ENCODE peak calls at places on chromosomes 6 and 20, in eight cellular contexts. V is nephron progenitor cell, B is astrocyte, M is fibroblast of the aortic adventitia, I is HL-60, Q is endothelial cell of umbilical vein, O is HFFc6, H is cardiac fibroblast. K is an unnamed sample.

GRCh38 chr20:45230631-45231030 is 9.5 kb downstream of the SEMG2 start:
- DNase-seq in V (no peak), B (no peak), M (no peak), I (no peak), Q (no peak), O (no peak), H (no peak), K (no peak)

GRCh38 chr20:22800161-22800560 is 215.8 kb upstream of the FOXA2 start:
- DNase-seq in V (no peak), B (no peak), M (no peak), I (no peak), Q (no peak), O (no peak), H (no peak), K (no peak)

GRCh38 chr6:33757113-33757512 is 10.4 kb upstream of the IP6K3 start:
- DNase-seq in V (no peak), B (no peak), M (no peak), I (no peak), Q (no peak), O (no peak), H (no peak), K (no peak)

GRCh38 chr6:2432258-2432657 is 186.9 kb upstream of the GMDS start:
- DNase-seq in V (no peak), B (peak; percentile 97), M (peak; percentile 87), I (no peak), Q (no peak), O (peak; percentile 92), H (peak; percentile 89), K (no peak)

GRCh38 chr6:24252215-24252614 is 105.6 kb downstream of the DCDC2 start:
- DNase-seq in V (no peak), B (no peak), M (no peak), I (no peak), Q (no peak), O (no peak), H (no peak), K (no peak)

GRCh38 chr6:73774311-73774766 is 78.3 kb downstream of the CD109 start:
- DNase-seq in V (no peak), B (peak; percentile 88), M (peak; percentile 87), I (no peak), Q (peak; percentile 89), O (peak; percentile 93), H (peak; percentile 99), K (no peak)

GRCh38 chr6:25266425-25267135 is 12.6 kb upstream of the CARMIL1 start:
- DNase-seq in V (no peak), B (no peak), M (peak; percentile 68), I (no peak), Q (no peak), O (no peak), H (no peak), K (no peak)

GRCh38 chr20:44754554-44754953 is 8.9 kb downstream of the KCNK15 start:
- DNase-seq in V (peak; percentile 20), B (no peak), M (no peak), I (no peak), Q (no peak), O (no peak), H (no peak), K (no peak)

GRCh38 chr6:90088009-90088408 is 193.7 kb downstream of the GJA10 start:
- DNase-seq in V (no peak), B (peak; percentile 84), M (peak; percentile 53), I (no peak), Q (peak; percentile 62), O (no peak), H (peak; percentile 74), K (no peak)

GRCh38 chr20:63699466-63700198 is 3.2 kb downstream of the TNFRSF6B start:
- DNase-seq in V (peak; percentile 65), B (no peak), M (no peak), I (no peak), Q (no peak), O (no peak), H (no peak), K (no peak)

GRCh38 chr20:53608071-53608455 is 14.4 kb upstream of the ZNF217 start:
- DNase-seq in V (no peak), B (no peak), M (no peak), I (no peak), Q (no peak), O (no peak), H (no peak), K (no peak)

GRCh38 chr6:72580281-72580940 is 41.5 kb upstream of the KCNQ5 start:
- DNase-seq in V (no peak), B (peak; percentile 78), M (peak; percentile 89), I (peak; percentile 80), Q (no peak), O (peak; percentile 87), H (peak; percentile 93), K (no peak)

GRCh38 chr6:85675030-85675819 is 32.5 kb upstream of the SYNCRIP start:
- DNase-seq in V (no peak), B (peak; percentile 73), M (peak; percentile 51), I (peak; percentile 67), Q (peak; percentile 46), O (peak; percentile 48), H (peak; percentile 82), K (no peak)

GRCh38 chr6:9623985-9624384 is 790.9 kb downstream of the TFAP2A start:
- DNase-seq in V (no peak), B (peak; percentile 81), M (peak; percentile 37), I (no peak), Q (peak; percentile 4), O (peak; percentile 28), H (peak; percentile 9), K (no peak)

GRCh38 chr6:69290116-69290515 is 506.7 kb downstream of the LMBRD1 start:
- DNase-seq in V (no peak), B (no peak), M (no peak), I (no peak), Q (no peak), O (no peak), H (no peak), K (no peak)

GRCh38 chr20:13017235-13017634 is 8.5 kb downstream of the SPTLC3 start:
- DNase-seq in V (no peak), B (peak; percentile 47), M (peak; percentile 93), I (no peak), Q (no peak), O (no peak), H (peak; percentile 46), K (no peak)

GRCh38 chr6:1535295-1535694 is 74.4 kb upstream of the FOXC1 start:
- DNase-seq in V (no peak), B (peak; percentile 27), M (peak; percentile 43), I (no peak), Q (no peak), O (no peak), H (peak; percentile 34), K (no peak)

GRCh38 chr20:51451484-51451883 is 91.0 kb downstream of the NFATC2 start:
- DNase-seq in V (no peak), B (no peak), M (no peak), I (no peak), Q (no peak), O (no peak), H (no peak), K (no peak)
- TF ChIP-seq CTCF in V (no peak), B (no peak), M (no peak), I (no peak), Q (no peak), O (peak; percentile 17), H (no peak), K (no peak)

DNA sequence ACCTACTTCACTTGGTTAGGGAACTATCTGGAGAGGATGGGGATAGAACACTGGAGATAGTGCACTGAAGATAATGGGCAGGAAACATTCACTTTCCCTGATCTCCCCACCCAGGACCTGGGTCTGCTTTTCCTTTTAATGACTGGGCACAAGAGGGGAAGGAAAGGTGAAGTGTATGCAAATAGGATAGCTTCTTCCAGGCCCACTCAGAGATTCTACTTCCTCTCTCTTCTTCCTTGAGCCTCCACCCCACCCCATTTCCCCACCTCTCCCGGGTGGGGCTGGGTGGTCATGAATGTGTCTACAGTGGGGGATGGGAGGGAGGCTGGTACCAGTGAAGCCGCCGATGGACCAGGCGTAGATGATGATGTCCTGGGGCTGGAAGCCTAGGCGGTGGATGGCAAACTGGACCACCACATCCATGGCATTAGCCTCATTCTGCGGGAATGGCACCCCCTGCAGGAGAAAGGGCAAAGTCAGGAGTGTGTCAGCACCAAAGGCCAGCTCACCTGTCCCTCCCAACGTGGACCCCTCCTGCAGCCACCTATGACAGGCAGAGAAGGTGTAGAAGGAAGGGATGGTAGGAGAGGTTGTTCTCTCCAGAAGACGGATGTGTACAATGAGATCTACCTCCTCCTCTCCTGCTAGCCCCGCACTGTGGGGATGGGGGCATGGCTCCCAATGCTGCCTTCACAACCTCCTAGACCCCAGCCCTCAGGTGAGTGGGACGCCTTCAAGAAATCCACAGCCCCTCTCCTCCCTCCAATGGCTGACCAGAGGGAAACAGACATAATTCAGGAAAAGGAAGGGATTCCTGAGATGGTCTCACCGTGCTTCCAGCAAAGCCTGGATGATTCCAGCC is 8.6 kb upstream of the LY6G5C start:
- DNase-seq in V (no peak), B (no peak), M (no peak), I (no peak), Q (no peak), O (no peak), H (no peak), K (no peak)
- TF ChIP-seq CTCF in V (peak; percentile 24), B (peak; percentile 27), M (peak; percentile 57), I (peak; percentile 35), Q (peak; percentile 59), O (peak; percentile 75), H (peak; percentile 56), K (no peak)

DNA sequence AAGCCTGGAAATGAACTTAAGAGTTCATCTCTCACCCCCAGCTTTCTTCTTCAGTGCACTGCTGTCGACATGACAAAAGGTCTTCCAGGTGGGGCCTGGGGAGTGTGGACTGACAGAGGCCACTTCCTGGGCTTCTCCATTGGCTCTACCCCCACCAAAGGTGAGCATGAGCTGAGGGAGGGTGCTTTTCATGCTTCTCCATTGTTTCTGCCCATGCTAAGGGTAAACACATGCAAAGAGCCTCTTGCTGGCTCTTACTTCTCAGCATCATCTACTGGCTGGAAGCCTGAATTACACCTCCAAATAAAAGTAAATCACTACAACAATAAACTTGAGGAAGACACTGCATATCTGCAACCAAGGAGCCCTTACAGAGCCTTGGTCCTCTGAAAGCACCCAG is 227.2 kb downstream of the EPM2A start:
- DNase-seq in V (no peak), B (no peak), M (no peak), I (no peak), Q (peak; percentile 11), O (no peak), H (peak; percentile 2), K (no peak)
- TF ChIP-seq CTCF in V (no peak), B (no peak), M (no peak), I (no peak), Q (peak; percentile 34), O (peak; percentile 20), H (no peak), K (no peak)

GRCh38 chr6:8535505-8535904 is 100.2 kb upstream of the SLC35B3 start:
- DNase-seq in V (no peak), B (no peak), M (no peak), I (no peak), Q (no peak), O (no peak), H (no peak), K (no peak)

GRCh38 chr6:8529250-8529649 is 93.9 kb upstream of the SLC35B3 start:
- DNase-seq in V (no peak), B (no peak), M (no peak), I (no peak), Q (no peak), O (no peak), H (no peak), K (no peak)

GRCh38 chr6:8526619-8527018 is 91.3 kb upstream of the SLC35B3 start:
- DNase-seq in V (no peak), B (no peak), M (no peak), I (no peak), Q (no peak), O (no peak), H (no peak), K (no peak)

GRCh38 chr6:8527818-8528217 is 92.5 kb upstream of the SLC35B3 start:
- DNase-seq in V (no peak), B (no peak), M (no peak), I (no peak), Q (no peak), O (no peak), H (no peak), K (no peak)

GRCh38 chr6:8530775-8531435 is 95.6 kb upstream of the SLC35B3 start:
- DNase-seq in V (peak; percentile 5), B (no peak), M (peak; percentile 0), I (no peak), Q (no peak), O (no peak), H (peak; percentile 6), K (no peak)
- TF ChIP-seq CTCF in V (peak; percentile 21), B (no peak), M (no peak), I (no peak), Q (no peak), O (no peak), H (no peak), K (no peak)